ENCODE peak calls at places on chromosomes 3 and 15, in eight cellular contexts. One of them, this sample, is unnamed.

GRCh38 chr3:140630366-140630765 is 47.5 kb upstream of the TRIM42 start:
- DNase-seq in activated T-cell treated with anti-CD3 and anti-CD28 coated beads for 4 hours: no peak
- DNase-seq in WERI-Rb-1: no peak
- DNase-seq in germinal center: no peak
- DNase-seq in cardiac septum: no peak
- DNase-seq in stimulated activated CD8-positive, alpha-beta memory T cell treated with anti-CD3 and anti-CD28 coated beads, Interleukin-15, amount 100 ng/mL, for 24 hours: no peak
- DNase-seq in NCI-H2171: no peak
- DNase-seq in lower lobe of right lung: no peak
- DNase-seq in this sample: no peak

GRCh38 chr3:127407026-127407939 is 119.4 kb upstream of the PRR20G start:
- DNase-seq in activated T-cell treated with anti-CD3 and anti-CD28 coated beads for 4 hours: no peak
- DNase-seq in WERI-Rb-1: no peak
- DNase-seq in germinal center: no peak
- DNase-seq in cardiac septum: peak
- DNase-seq in stimulated activated CD8-positive, alpha-beta memory T cell treated with anti-CD3 and anti-CD28 coated beads, Interleukin-15, amount 100 ng/mL, for 24 hours: no peak
- DNase-seq in NCI-H2171: no peak
- DNase-seq in lower lobe of right lung: no peak
- DNase-seq in this sample: no peak

GRCh38 chr3:161264771-161265343 is 43.7 kb downstream of the NMD3 start:
- DNase-seq in activated T-cell treated with anti-CD3 and anti-CD28 coated beads for 4 hours: no peak
- DNase-seq in WERI-Rb-1: no peak
- DNase-seq in germinal center: no peak
- DNase-seq in cardiac septum: no peak
- DNase-seq in stimulated activated CD8-positive, alpha-beta memory T cell treated with anti-CD3 and anti-CD28 coated beads, Interleukin-15, amount 100 ng/mL, for 24 hours: no peak
- DNase-seq in NCI-H2171: no peak
- DNase-seq in lower lobe of right lung: no peak
- DNase-seq in this sample: no peak

GRCh38 chr15:85616549-85616948 is 178.2 kb downstream of the KLHL25 start:
- DNase-seq in activated T-cell treated with anti-CD3 and anti-CD28 coated beads for 4 hours: no peak
- DNase-seq in WERI-Rb-1: no peak
- DNase-seq in germinal center: no peak
- DNase-seq in cardiac septum: no peak
- DNase-seq in stimulated activated CD8-positive, alpha-beta memory T cell treated with anti-CD3 and anti-CD28 coated beads, Interleukin-15, amount 100 ng/mL, for 24 hours: no peak
- DNase-seq in NCI-H2171: no peak
- DNase-seq in lower lobe of right lung: no peak
- DNase-seq in this sample: no peak

GRCh38 chr15:85925649-85926237 is 131.0 kb upstream of the KLHL25 start:
- DNase-seq in activated T-cell treated with anti-CD3 and anti-CD28 coated beads for 4 hours: no peak
- DNase-seq in WERI-Rb-1: no peak
- DNase-seq in germinal center: no peak
- DNase-seq in cardiac septum: no peak
- DNase-seq in stimulated activated CD8-positive, alpha-beta memory T cell treated with anti-CD3 and anti-CD28 coated beads, Interleukin-15, amount 100 ng/mL, for 24 hours: no peak
- DNase-seq in NCI-H2171: no peak
- DNase-seq in lower lobe of right lung: no peak
- DNase-seq in this sample: no peak

GRCh38 chr3:12004741-12005513 is 739 bp downstream of the SYN2 start:
- DNase-seq in activated T-cell treated with anti-CD3 and anti-CD28 coated beads for 4 hours: no peak
- DNase-seq in WERI-Rb-1: peak
- DNase-seq in germinal center: no peak
- DNase-seq in cardiac septum: no peak
- DNase-seq in stimulated activated CD8-positive, alpha-beta memory T cell treated with anti-CD3 and anti-CD28 coated beads, Interleukin-15, amount 100 ng/mL, for 24 hours: no peak
- DNase-seq in NCI-H2171: no peak
- DNase-seq in lower lobe of right lung: peak
- DNase-seq in this sample: no peak

GRCh38 chr3:149657458-149657795 is 398 bp downstream of the WWTR1 start:
- DNase-seq in activated T-cell treated with anti-CD3 and anti-CD28 coated beads for 4 hours: no peak
- DNase-seq in WERI-Rb-1: no peak
- DNase-seq in germinal center: no peak
- DNase-seq in cardiac septum: no peak
- DNase-seq in stimulated activated CD8-positive, alpha-beta memory T cell treated with anti-CD3 and anti-CD28 coated beads, Interleukin-15, amount 100 ng/mL, for 24 hours: peak
- DNase-seq in NCI-H2171: no peak
- DNase-seq in lower lobe of right lung: peak
- DNase-seq in this sample: peak

GRCh38 chr3:172915911-172916514 is 165.5 kb downstream of the ECT2 start:
- DNase-seq in activated T-cell treated with anti-CD3 and anti-CD28 coated beads for 4 hours: no peak
- DNase-seq in WERI-Rb-1: no peak
- DNase-seq in germinal center: no peak
- DNase-seq in cardiac septum: no peak
- DNase-seq in stimulated activated CD8-positive, alpha-beta memory T cell treated with anti-CD3 and anti-CD28 coated beads, Interleukin-15, amount 100 ng/mL, for 24 hours: no peak
- DNase-seq in NCI-H2171: peak
- DNase-seq in lower lobe of right lung: no peak
- DNase-seq in this sample: no peak

GRCh38 chr15:77749236-77749997 is 116.7 kb upstream of the LINGO1 start:
- DNase-seq in activated T-cell treated with anti-CD3 and anti-CD28 coated beads for 4 hours: no peak
- DNase-seq in WERI-Rb-1: no peak
- DNase-seq in germinal center: no peak
- DNase-seq in cardiac septum: no peak
- DNase-seq in stimulated activated CD8-positive, alpha-beta memory T cell treated with anti-CD3 and anti-CD28 coated beads, Interleukin-15, amount 100 ng/mL, for 24 hours: no peak
- DNase-seq in NCI-H2171: no peak
- DNase-seq in lower lobe of right lung: no peak
- DNase-seq in this sample: no peak

GRCh38 chr15:68379058-68379758 is 52.8 kb downstream of the ITGA11 start:
- DNase-seq in activated T-cell treated with anti-CD3 and anti-CD28 coated beads for 4 hours: no peak
- DNase-seq in WERI-Rb-1: no peak
- DNase-seq in germinal center: no peak
- DNase-seq in cardiac septum: peak
- DNase-seq in stimulated activated CD8-positive, alpha-beta memory T cell treated with anti-CD3 and anti-CD28 coated beads, Interleukin-15, amount 100 ng/mL, for 24 hours: no peak
- DNase-seq in NCI-H2171: no peak
- DNase-seq in lower lobe of right lung: peak
- DNase-seq in this sample: no peak

GRCh38 chr3:164040991-164041390 is 1037.3 kb downstream of the SI start:
- DNase-seq in activated T-cell treated with anti-CD3 and anti-CD28 coated beads for 4 hours: no peak
- DNase-seq in WERI-Rb-1: no peak
- DNase-seq in germinal center: no peak
- DNase-seq in cardiac septum: no peak
- DNase-seq in stimulated activated CD8-positive, alpha-beta memory T cell treated with anti-CD3 and anti-CD28 coated beads, Interleukin-15, amount 100 ng/mL, for 24 hours: no peak
- DNase-seq in NCI-H2171: no peak
- DNase-seq in lower lobe of right lung: no peak
- DNase-seq in this sample: peak

GRCh38 chr15:33654859-33655258 is 313.4 kb upstream of the CHRM5 start:
- DNase-seq in activated T-cell treated with anti-CD3 and anti-CD28 coated beads for 4 hours: no peak
- DNase-seq in WERI-Rb-1: peak
- DNase-seq in germinal center: no peak
- DNase-seq in cardiac septum: no peak
- DNase-seq in stimulated activated CD8-positive, alpha-beta memory T cell treated with anti-CD3 and anti-CD28 coated beads, Interleukin-15, amount 100 ng/mL, for 24 hours: no peak
- DNase-seq in NCI-H2171: peak
- DNase-seq in lower lobe of right lung: no peak
- DNase-seq in this sample: no peak

GRCh38 chr15:60390931-60391501 is 6.8 kb downstream of the ANXA2 start:
- DNase-seq in activated T-cell treated with anti-CD3 and anti-CD28 coated beads for 4 hours: no peak
- DNase-seq in WERI-Rb-1: peak
- DNase-seq in germinal center: no peak
- DNase-seq in cardiac septum: no peak
- DNase-seq in stimulated activated CD8-positive, alpha-beta memory T cell treated with anti-CD3 and anti-CD28 coated beads, Interleukin-15, amount 100 ng/mL, for 24 hours: no peak
- DNase-seq in NCI-H2171: no peak
- DNase-seq in lower lobe of right lung: no peak
- DNase-seq in this sample: peak

GRCh38 chr3:36823806-36824205 is 59.5 kb upstream of the DCLK3 start:
- DNase-seq in activated T-cell treated with anti-CD3 and anti-CD28 coated beads for 4 hours: no peak
- DNase-seq in WERI-Rb-1: peak
- DNase-seq in germinal center: no peak
- DNase-seq in cardiac septum: no peak
- DNase-seq in stimulated activated CD8-positive, alpha-beta memory T cell treated with anti-CD3 and anti-CD28 coated beads, Interleukin-15, amount 100 ng/mL, for 24 hours: no peak
- DNase-seq in NCI-H2171: peak
- DNase-seq in lower lobe of right lung: no peak
- DNase-seq in this sample: no peak

GRCh38 chr3:44554626-44555592 is at the start of gene ZKSCAN7:
- DNase-seq in activated T-cell treated with anti-CD3 and anti-CD28 coated beads for 4 hours: peak
- DNase-seq in WERI-Rb-1: peak
- DNase-seq in germinal center: peak
- DNase-seq in cardiac septum: peak
- DNase-seq in stimulated activated CD8-positive, alpha-beta memory T cell treated with anti-CD3 and anti-CD28 coated beads, Interleukin-15, amount 100 ng/mL, for 24 hours: peak
- DNase-seq in NCI-H2171: peak
- DNase-seq in lower lobe of right lung: peak
- DNase-seq in this sample: peak

GRCh38 chr15:29789871-29790270 is 32.4 kb downstream of the TJP1 start:
- DNase-seq in activated T-cell treated with anti-CD3 and anti-CD28 coated beads for 4 hours: no peak
- DNase-seq in WERI-Rb-1: no peak
- DNase-seq in germinal center: no peak
- DNase-seq in cardiac septum: no peak
- DNase-seq in stimulated activated CD8-positive, alpha-beta memory T cell treated with anti-CD3 and anti-CD28 coated beads, Interleukin-15, amount 100 ng/mL, for 24 hours: no peak
- DNase-seq in NCI-H2171: no peak
- DNase-seq in lower lobe of right lung: no peak
- DNase-seq in this sample: no peak

GRCh38 chr3:45180051-45180450 is 33.9 kb upstream of the CDCP1 start:
- DNase-seq in activated T-cell treated with anti-CD3 and anti-CD28 coated beads for 4 hours: no peak
- DNase-seq in WERI-Rb-1: no peak
- DNase-seq in germinal center: no peak
- DNase-seq in cardiac septum: no peak
- DNase-seq in stimulated activated CD8-positive, alpha-beta memory T cell treated with anti-CD3 and anti-CD28 coated beads, Interleukin-15, amount 100 ng/mL, for 24 hours: no peak
- DNase-seq in NCI-H2171: no peak
- DNase-seq in lower lobe of right lung: no peak
- DNase-seq in this sample: peak

GRCh38 chr15:93072440-93073394 is 16.3 kb downstream of the RGMA start:
- DNase-seq in activated T-cell treated with anti-CD3 and anti-CD28 coated beads for 4 hours: no peak
- DNase-seq in WERI-Rb-1: peak
- DNase-seq in germinal center: no peak
- DNase-seq in cardiac septum: peak
- DNase-seq in stimulated activated CD8-positive, alpha-beta memory T cell treated with anti-CD3 and anti-CD28 coated beads, Interleukin-15, amount 100 ng/mL, for 24 hours: no peak
- DNase-seq in NCI-H2171: peak
- DNase-seq in lower lobe of right lung: peak
- DNase-seq in this sample: peak

GRCh38 chr3:46490338-46491084 is 7.3 kb upstream of the RTP3 start:
- DNase-seq in activated T-cell treated with anti-CD3 and anti-CD28 coated beads for 4 hours: no peak
- DNase-seq in WERI-Rb-1: no peak
- DNase-seq in germinal center: no peak
- DNase-seq in cardiac septum: no peak
- DNase-seq in stimulated activated CD8-positive, alpha-beta memory T cell treated with anti-CD3 and anti-CD28 coated beads, Interleukin-15, amount 100 ng/mL, for 24 hours: no peak
- DNase-seq in NCI-H2171: no peak
- DNase-seq in lower lobe of right lung: no peak
- DNase-seq in this sample: peak

GRCh38 chr3:123028233-123028828 is 768 bp upstream of the SEMA5B start:
- DNase-seq in activated T-cell treated with anti-CD3 and anti-CD28 coated beads for 4 hours: no peak
- DNase-seq in WERI-Rb-1: peak
- DNase-seq in germinal center: peak
- DNase-seq in cardiac septum: no peak
- DNase-seq in stimulated activated CD8-positive, alpha-beta memory T cell treated with anti-CD3 and anti-CD28 coated beads, Interleukin-15, amount 100 ng/mL, for 24 hours: no peak
- DNase-seq in NCI-H2171: peak
- DNase-seq in lower lobe of right lung: no peak
- DNase-seq in this sample: peak

GRCh38 chr15:79047676-79048439 is 42.7 kb downstream of the RASGRF1 start:
- DNase-seq in activated T-cell treated with anti-CD3 and anti-CD28 coated beads for 4 hours: no peak
- DNase-seq in WERI-Rb-1: no peak
- DNase-seq in germinal center: no peak
- DNase-seq in cardiac septum: no peak
- DNase-seq in stimulated activated CD8-positive, alpha-beta memory T cell treated with anti-CD3 and anti-CD28 coated beads, Interleukin-15, amount 100 ng/mL, for 24 hours: no peak
- DNase-seq in NCI-H2171: no peak
- DNase-seq in lower lobe of right lung: no peak
- DNase-seq in this sample: no peak

GRCh38 chr3:192054881-192055280 is 593.9 kb downstream of the PYDC2 start:
- DNase-seq in activated T-cell treated with anti-CD3 and anti-CD28 coated beads for 4 hours: no peak
- DNase-seq in WERI-Rb-1: no peak
- DNase-seq in germinal center: no peak
- DNase-seq in cardiac septum: no peak
- DNase-seq in stimulated activated CD8-positive, alpha-beta memory T cell treated with anti-CD3 and anti-CD28 coated beads, Interleukin-15, amount 100 ng/mL, for 24 hours: no peak
- DNase-seq in NCI-H2171: no peak
- DNase-seq in lower lobe of right lung: no peak
- DNase-seq in this sample: no peak

GRCh38 chr3:114462750-114463149 is 168.9 kb downstream of the TIGIT start:
- DNase-seq in activated T-cell treated with anti-CD3 and anti-CD28 coated beads for 4 hours: no peak
- DNase-seq in WERI-Rb-1: no peak
- DNase-seq in germinal center: no peak
- DNase-seq in cardiac septum: no peak
- DNase-seq in stimulated activated CD8-positive, alpha-beta memory T cell treated with anti-CD3 and anti-CD28 coated beads, Interleukin-15, amount 100 ng/mL, for 24 hours: no peak
- DNase-seq in NCI-H2171: no peak
- DNase-seq in lower lobe of right lung: no peak
- DNase-seq in this sample: no peak

GRCh38 chr15:40550381-40551037 is 14.3 kb downstream of the CCDC32 start:
- DNase-seq in activated T-cell treated with anti-CD3 and anti-CD28 coated beads for 4 hours: no peak
- DNase-seq in WERI-Rb-1: no peak
- DNase-seq in germinal center: peak
- DNase-seq in cardiac septum: no peak
- DNase-seq in stimulated activated CD8-positive, alpha-beta memory T cell treated with anti-CD3 and anti-CD28 coated beads, Interleukin-15, amount 100 ng/mL, for 24 hours: no peak
- DNase-seq in NCI-H2171: no peak
- DNase-seq in lower lobe of right lung: no peak
- DNase-seq in this sample: no peak

GRCh38 chr3:78022232-78022631 is 982.3 kb downstream of the ROBO2 start:
- DNase-seq in activated T-cell treated with anti-CD3 and anti-CD28 coated beads for 4 hours: no peak
- DNase-seq in WERI-Rb-1: no peak
- DNase-seq in germinal center: no peak
- DNase-seq in cardiac septum: no peak
- DNase-seq in stimulated activated CD8-positive, alpha-beta memory T cell treated with anti-CD3 and anti-CD28 coated beads, Interleukin-15, amount 100 ng/mL, for 24 hours: no peak
- DNase-seq in NCI-H2171: no peak
- DNase-seq in lower lobe of right lung: no peak
- DNase-seq in this sample: no peak

This sample was measured in brain microvascular endothelial cell.